ENCODE peak calls at places on chromosomes 6 and 20, in seven cellular contexts. O, G, W, E, K, U and Q are unnamed samples.

GRCh38 chr20:44138859-44139258 is 48.1 kb downstream of the JPH2 start:
- DNase-seq in O (no peak), U (no peak), K (no peak), W (no peak), E (no peak), G (no peak), Q (no peak)

GRCh38 chr6:53056273-53056672 is 8.9 kb upstream of the FBXO9 start:
- DNase-seq in U (no peak), O (no peak), G (no peak), E (no peak), W (no peak), K (no peak), Q (no peak)

GRCh38 chr6:158786645-158787304 is 32.4 kb downstream of the EZR start:
- DNase-seq in K (no peak), E (no peak), O (no peak), U (peak; percentile 58), W (no peak), G (no peak), Q (no peak)

GRCh38 chr6:170269151-170269872 is 21.6 kb downstream of the DLL1 start:
- DNase-seq in O (no peak), K (no peak), E (no peak), W (no peak), U (peak; percentile 77), G (no peak), Q (no peak)

GRCh38 chr20:57877995-57878394 is 168.2 kb upstream of the PMEPA1 start:
- DNase-seq in G (no peak), E (no peak), U (no peak), O (no peak), K (no peak), W (no peak), Q (no peak)

GRCh38 chr6:14811760-14812428 is 434.0 kb upstream of the JARID2 start:
- DNase-seq in K (peak; percentile 90), E (no peak), G (no peak), U (no peak), O (no peak), W (no peak), Q (no peak)

GRCh38 chr6:35757461-35758123 is 18.8 kb upstream of the CLPSL2 start:
- DNase-seq in O (peak; percentile 91), U (peak; percentile 54), W (peak; percentile 75), E (no peak), G (no peak), K (peak; percentile 12), Q (peak; percentile 68)

GRCh38 chr6:50047026-50047425 is 2.7 kb downstream of the DEFB112 start:
- DNase-seq in E (no peak), G (no peak), W (no peak), K (no peak), O (no peak), U (no peak), Q (no peak)

GRCh38 chr6:166318649-166319600 is 10.7 kb upstream of the PRR18 start:
- DNase-seq in E (no peak), K (no peak), G (no peak), U (no peak), O (no peak), W (peak; percentile 12), Q (no peak)

GRCh38 chr6:113178349-113178748 is 678.8 kb upstream of the MARCKS start:
- DNase-seq in G (no peak), E (no peak), K (peak; percentile 63), O (no peak), U (no peak), W (no peak), Q (no peak)

GRCh38 chr20:36306557-36307411 is 645 bp downstream of the DLGAP4 start:
- DNase-seq in W (no peak), U (no peak), G (no peak), O (peak; percentile 45), K (no peak), E (no peak), Q (no peak)

GRCh38 chr6:141482773-141483172 is 650.0 kb upstream of the GJE1 start:
- DNase-seq in K (no peak), E (no peak), O (no peak), G (no peak), U (no peak), W (no peak), Q (peak; percentile 25)

GRCh38 chr20:38579219-38579618 is 1.8 kb upstream of the ADIG start:
- DNase-seq in W (no peak), U (no peak), O (no peak), E (no peak), G (no peak), K (no peak), Q (no peak)

GRCh38 chr6:153131037-153131981 is at the start of gene RGS17:
- DNase-seq in U (peak; percentile 84), G (no peak), W (no peak), E (peak; percentile 53), K (peak; percentile 74), O (peak; percentile 83), Q (peak; percentile 78)

GRCh38 chr6:39466664-39467063 is 144.2 kb upstream of the KCNK16 start:
- DNase-seq in W (no peak), E (no peak), O (no peak), U (peak; percentile 18), G (no peak), K (no peak), Q (no peak)

GRCh38 chr20:12051206-12052163 is 133.8 kb downstream of the BTBD3 start:
- DNase-seq in K (no peak), O (no peak), W (no peak), G (no peak), U (no peak), E (no peak), Q (no peak)

DNA sequence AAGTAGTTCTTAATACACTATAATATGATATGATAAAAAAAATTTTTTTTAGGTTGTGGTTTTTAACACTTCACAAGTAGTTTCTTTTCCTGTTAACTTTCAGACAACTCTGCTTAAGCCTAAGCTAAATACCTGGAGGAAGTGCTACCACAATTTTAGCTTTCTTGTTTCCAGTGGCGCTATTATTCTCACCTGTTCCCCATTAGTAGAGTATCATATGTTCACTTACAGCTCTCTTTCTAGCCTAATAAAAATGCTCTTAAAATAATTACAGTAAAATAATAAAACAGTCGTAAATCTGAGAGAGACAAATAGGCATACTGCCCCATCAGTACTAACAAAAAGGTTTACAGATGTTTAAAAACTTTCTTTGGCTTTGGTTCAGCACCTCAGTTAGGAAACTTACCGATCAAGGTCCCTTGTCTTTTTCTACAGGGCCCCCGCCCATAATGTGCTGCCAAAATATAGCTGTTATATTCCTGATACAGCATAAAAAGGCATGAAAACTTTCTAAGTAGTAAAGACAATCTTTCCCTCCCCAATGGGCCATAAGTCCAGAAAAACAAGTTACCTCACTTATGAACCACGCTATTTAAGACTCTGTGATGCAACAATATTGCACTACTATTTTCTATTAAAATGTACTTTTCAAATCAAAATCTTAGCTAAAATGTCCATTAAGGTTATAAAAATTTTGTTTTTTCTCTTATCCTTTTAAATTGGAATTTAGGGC is 57.9 kb downstream of the SESN1 start:
- DNase-seq in E (no peak), O (no peak), K (no peak), W (no peak), U (no peak), G (no peak), Q (no peak)
- H3K27ac ChIP-seq in E (no peak overlapping the region), O (no peak overlapping the region), K (no peak overlapping the region), W (no peak overlapping the region), U (peak overlapping the region; percentile 3), G (no peak overlapping the region), Q (no peak overlapping the region)

GRCh38 chr6:96837138-96837971 is at the start of gene GPR63:
- DNase-seq in G (peak; percentile 60), O (peak; percentile 95), K (peak; percentile 78), E (peak; percentile 61), W (peak; percentile 1), U (peak; percentile 82), Q (peak; percentile 91)
- TF ChIP-seq EZH2 in G (no peak), O (no peak), K (no peak), E (no peak), W (no peak), U (no peak), Q (no peak)

GRCh38 chr6:71206086-71206485 is 82.5 kb upstream of the OGFRL1 start:
- DNase-seq in G (no peak), U (no peak), K (no peak), O (no peak), W (no peak), E (no peak), Q (no peak)

GRCh38 chr6:71203211-71203610 is 85.4 kb upstream of the OGFRL1 start:
- DNase-seq in O (no peak), K (no peak), U (no peak), G (no peak), E (no peak), W (no peak), Q (no peak)

GRCh38 chr6:71204741-71205140 is 83.9 kb upstream of the OGFRL1 start:
- DNase-seq in U (no peak), G (no peak), E (no peak), K (no peak), W (no peak), O (no peak), Q (no peak)

GRCh38 chr6:71209206-71209605 is 79.4 kb upstream of the OGFRL1 start:
- DNase-seq in K (no peak), U (no peak), W (no peak), O (no peak), G (no peak), E (no peak), Q (no peak)

DNA sequence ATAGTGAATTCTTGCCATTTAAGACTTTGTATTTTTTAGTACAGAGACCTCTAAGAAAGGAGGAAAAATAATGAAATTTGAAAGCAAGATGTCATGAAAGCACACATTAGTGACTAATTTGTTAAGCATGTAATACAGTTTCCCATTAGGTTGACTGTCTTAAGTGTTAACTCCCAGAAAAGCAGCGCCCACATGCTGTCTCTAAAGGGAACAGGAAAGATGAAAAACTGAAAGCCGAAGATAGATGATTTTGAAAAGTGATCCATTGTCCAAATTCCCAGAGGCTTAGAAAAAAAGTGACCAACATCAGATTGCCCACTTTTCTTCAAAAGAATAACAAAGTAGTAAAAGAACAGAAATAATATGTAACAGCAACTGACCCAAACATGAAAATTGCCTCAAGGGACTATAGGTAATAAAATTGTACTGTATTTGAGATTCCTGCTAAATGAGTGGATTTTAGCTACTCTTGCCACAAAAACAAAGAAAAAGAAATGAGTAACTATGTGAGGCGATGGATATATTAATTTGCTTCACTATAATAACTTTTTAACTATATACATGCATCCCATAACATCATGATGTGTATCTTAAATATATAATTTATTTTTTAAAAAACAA is 83.2 kb upstream of the OGFRL1 start:
- DNase-seq in K (peak; percentile 74), G (no peak), E (no peak), O (no peak), U (no peak), W (no peak), Q (no peak)
- TF ChIP-seq CTCF in K (no peak), G (no peak), E (no peak), O (no peak), U (no peak), W (no peak), Q (no peak)

DNA sequence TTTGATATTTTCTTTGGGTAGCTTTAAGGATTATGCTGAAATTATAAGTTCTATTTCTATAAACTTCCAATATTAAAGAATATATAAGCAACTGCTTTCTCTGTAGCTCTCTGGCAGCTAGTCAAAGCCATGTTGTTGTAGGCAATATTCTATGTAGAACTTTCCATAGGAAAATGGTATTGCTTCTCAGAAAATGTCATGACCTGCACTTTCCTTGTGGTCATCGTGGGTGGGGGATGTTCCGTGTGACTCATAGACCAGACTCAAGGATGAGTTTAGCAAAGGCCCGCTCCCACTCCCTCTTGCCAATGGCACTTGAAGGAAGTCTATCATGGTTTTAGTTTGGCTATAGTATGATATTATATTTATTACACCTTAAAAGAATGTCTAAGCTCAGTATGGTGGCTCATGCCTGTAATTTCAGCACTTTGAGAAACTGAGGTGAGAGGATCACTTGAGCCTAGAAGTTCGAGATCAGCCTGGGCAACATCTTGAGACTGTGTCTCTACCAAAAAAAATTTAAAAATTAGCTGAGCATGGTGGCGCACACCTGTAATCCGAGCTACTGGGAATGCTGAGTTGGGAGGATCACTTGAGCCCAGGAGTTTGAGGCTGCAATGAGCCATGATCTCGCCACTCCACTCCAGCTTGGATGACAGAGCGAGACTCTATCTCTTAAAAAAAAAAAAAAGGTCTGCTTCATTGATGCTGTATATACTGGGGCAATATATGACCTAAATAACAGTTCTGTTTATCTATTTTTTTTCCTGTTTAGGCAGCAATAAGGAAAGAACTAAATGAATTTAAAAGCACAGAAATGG is 36.6 kb upstream of the LTV1 start:
- DNase-seq in U (peak; percentile 29), K (peak; percentile 84), O (no peak), E (no peak), W (no peak), G (no peak), Q (no peak)
- H3K27ac ChIP-seq in U (peak overlapping the region; percentile 85), K (no peak overlapping the region), O (no peak overlapping the region), E (no peak overlapping the region), W (no peak overlapping the region), G (no peak overlapping the region), Q (no peak overlapping the region)